ENCODE peak calls at places on chromosomes 11 and 22, in five cellular contexts. One of them, this sample, is unnamed.

GRCh38 chr22:49617866-49618688 is 209.6 kb downstream of the BRD1 start:
- DNase-seq in Peyer's patch: no peak
- DNase-seq in GM23248: no peak
- DNase-seq in mesenchymal stem cell: no peak
- DNase-seq in right lobe of liver: peak
- DNase-seq in this sample: no peak

GRCh38 chr11:36161572-36161971 is 127.7 kb downstream of the COMMD9 start:
- DNase-seq in right lobe of liver: no peak
- DNase-seq in mesenchymal stem cell: no peak
- DNase-seq in Peyer's patch: no peak
- DNase-seq in GM23248: no peak
- DNase-seq in this sample: no peak

GRCh38 chr11:34185926-34186841 is 80.8 kb downstream of the NAT10 start:
- DNase-seq in right lobe of liver: no peak
- DNase-seq in mesenchymal stem cell: no peak
- DNase-seq in GM23248: no peak
- DNase-seq in Peyer's patch: no peak
- DNase-seq in this sample: no peak

GRCh38 chr22:35524966-35525686 is 15.5 kb upstream of the RASD2 start:
- DNase-seq in mesenchymal stem cell: peak
- DNase-seq in right lobe of liver: no peak
- DNase-seq in GM23248: peak
- DNase-seq in Peyer's patch: peak
- DNase-seq in this sample: no peak

GRCh38 chr11:15911377-15912044 is 444.8 kb downstream of the SOX6 start:
- DNase-seq in GM23248: no peak
- DNase-seq in Peyer's patch: no peak
- DNase-seq in mesenchymal stem cell: peak
- DNase-seq in right lobe of liver: no peak
- DNase-seq in this sample: peak

GRCh38 chr11:46522682-46523281 is 71.0 kb downstream of the AMBRA1 start:
- DNase-seq in mesenchymal stem cell: no peak
- DNase-seq in GM23248: no peak
- DNase-seq in right lobe of liver: no peak
- DNase-seq in Peyer's patch: no peak
- DNase-seq in this sample: no peak

GRCh38 chr11:123258877-123259276 is 63.8 kb upstream of the CLMP start:
- DNase-seq in right lobe of liver: no peak
- DNase-seq in Peyer's patch: no peak
- DNase-seq in GM23248: no peak
- DNase-seq in mesenchymal stem cell: no peak
- DNase-seq in this sample: no peak

GRCh38 chr11:125370561-125371389 is 125.3 kb downstream of the FEZ1 start:
- DNase-seq in GM23248: no peak
- DNase-seq in right lobe of liver: no peak
- DNase-seq in Peyer's patch: peak
- DNase-seq in mesenchymal stem cell: no peak
- DNase-seq in this sample: no peak

GRCh38 chr11:122882189-122882808 is at the start of gene JHY:
- DNase-seq in mesenchymal stem cell: no peak
- DNase-seq in right lobe of liver: no peak
- DNase-seq in Peyer's patch: no peak
- DNase-seq in GM23248: no peak
- DNase-seq in this sample: no peak

GRCh38 chr11:93169950-93170561 is 27.7 kb downstream of the SLC36A4 start:
- DNase-seq in Peyer's patch: no peak
- DNase-seq in GM23248: peak
- DNase-seq in mesenchymal stem cell: peak
- DNase-seq in right lobe of liver: no peak
- DNase-seq in this sample: no peak

GRCh38 chr11:26593686-26594085 is 21.6 kb upstream of the MUC15 start:
- DNase-seq in right lobe of liver: no peak
- DNase-seq in Peyer's patch: no peak
- DNase-seq in GM23248: no peak
- DNase-seq in mesenchymal stem cell: no peak
- DNase-seq in this sample: no peak

GRCh38 chr11:118180300-118180703 is 3.9 kb upstream of the SCN2B start:
- DNase-seq in GM23248: peak
- DNase-seq in right lobe of liver: peak
- DNase-seq in Peyer's patch: no peak
- DNase-seq in mesenchymal stem cell: no peak
- DNase-seq in this sample: peak

GRCh38 chr11:107439586-107440201 is 17.9 kb downstream of the CWF19L2 start:
- DNase-seq in Peyer's patch: no peak
- DNase-seq in mesenchymal stem cell: no peak
- DNase-seq in right lobe of liver: no peak
- DNase-seq in GM23248: no peak
- DNase-seq in this sample: no peak

GRCh38 chr22:27210111-27210739 is 552.8 kb downstream of the MIAT start:
- DNase-seq in GM23248: no peak
- DNase-seq in Peyer's patch: no peak
- DNase-seq in right lobe of liver: no peak
- DNase-seq in mesenchymal stem cell: no peak
- DNase-seq in this sample: no peak

GRCh38 chr22:46735747-46736608 is 2.1 kb downstream of the CERK start:
- DNase-seq in right lobe of liver: no peak
- DNase-seq in Peyer's patch: peak
- DNase-seq in mesenchymal stem cell: peak
- DNase-seq in GM23248: peak
- DNase-seq in this sample: no peak

GRCh38 chr22:22593964-22594656 is 35.0 kb upstream of the PRAME start:
- DNase-seq in mesenchymal stem cell: peak
- DNase-seq in Peyer's patch: peak
- DNase-seq in GM23248: peak
- DNase-seq in right lobe of liver: peak
- DNase-seq in this sample: no peak

GRCh38 chr11:5600374-5600851 is 4.0 kb downstream of the TRIM6 start:
- DNase-seq in right lobe of liver: peak
- DNase-seq in GM23248: peak
- DNase-seq in mesenchymal stem cell: peak
- DNase-seq in Peyer's patch: peak
- DNase-seq in this sample: peak

GRCh38 chr11:119340335-119341221 is at the start of gene C1QTNF5:
- DNase-seq in Peyer's patch: peak
- DNase-seq in GM23248: peak
- DNase-seq in right lobe of liver: peak
- DNase-seq in mesenchymal stem cell: peak
- DNase-seq in this sample: peak

GRCh38 chr11:3905080-3905953 is 49.9 kb downstream of the STIM1 start:
- DNase-seq in Peyer's patch: no peak
- DNase-seq in right lobe of liver: no peak
- DNase-seq in mesenchymal stem cell: peak
- DNase-seq in GM23248: peak
- DNase-seq in this sample: no peak

GRCh38 chr22:41197808-41198585 is 7.1 kb upstream of the L3MBTL2 start:
- DNase-seq in Peyer's patch: peak
- DNase-seq in mesenchymal stem cell: peak
- DNase-seq in GM23248: peak
- DNase-seq in right lobe of liver: no peak
- DNase-seq in this sample: no peak

GRCh38 chr11:3808846-3809623 is 675 bp downstream of the PGAP2 start:
- DNase-seq in mesenchymal stem cell: peak
- DNase-seq in right lobe of liver: peak
- DNase-seq in Peyer's patch: no peak
- DNase-seq in GM23248: peak
- DNase-seq in this sample: no peak

GRCh38 chr11:19931141-19931767 is 218.6 kb downstream of the NAV2 start:
- DNase-seq in mesenchymal stem cell: peak
- DNase-seq in right lobe of liver: no peak
- DNase-seq in Peyer's patch: no peak
- DNase-seq in GM23248: peak
- DNase-seq in this sample: no peak

GRCh38 chr11:123407124-123407995 is 22.7 kb upstream of the GRAMD1B start:
- DNase-seq in right lobe of liver: peak
- DNase-seq in GM23248: peak
- DNase-seq in Peyer's patch: peak
- DNase-seq in mesenchymal stem cell: peak
- DNase-seq in this sample: no peak

GRCh38 chr11:34380696-34381095 is 22.9 kb upstream of the ABTB2 start:
- DNase-seq in right lobe of liver: no peak
- DNase-seq in Peyer's patch: no peak
- DNase-seq in GM23248: peak
- DNase-seq in mesenchymal stem cell: peak
- DNase-seq in this sample: no peak

GRCh38 chr22:17774928-17775675 is 833 bp upstream of the BID start:
- DNase-seq in Peyer's patch: peak
- DNase-seq in right lobe of liver: no peak
- DNase-seq in mesenchymal stem cell: no peak
- DNase-seq in GM23248: no peak
- DNase-seq in this sample: no peak
- H3K27ac ChIP-seq in Peyer's patch: peak
- H3K27ac ChIP-seq in right lobe of liver: no peak
- H3K27ac ChIP-seq in mesenchymal stem cell: no peak
- H3K27ac ChIP-seq in GM23248: no peak
- H3K27ac ChIP-seq in this sample: no peak

GRCh38 chr22:44741929-44742328 is 10.4 kb upstream of the ARHGAP8 start:
- DNase-seq in GM23248: no peak
- DNase-seq in mesenchymal stem cell: no peak
- DNase-seq in right lobe of liver: no peak
- DNase-seq in Peyer's patch: peak
- DNase-seq in this sample: no peak

GRCh38 chr22:44746836-44747519 is 5.4 kb upstream of the ARHGAP8 start:
- DNase-seq in mesenchymal stem cell: no peak
- DNase-seq in Peyer's patch: peak
- DNase-seq in right lobe of liver: no peak
- DNase-seq in GM23248: no peak
- DNase-seq in this sample: no peak

GRCh38 chr22:44746061-44746789 is 6.2 kb upstream of the ARHGAP8 start:
- DNase-seq in Peyer's patch: no peak
- DNase-seq in GM23248: no peak
- DNase-seq in right lobe of liver: no peak
- DNase-seq in mesenchymal stem cell: no peak
- DNase-seq in this sample: no peak

GRCh38 chr22:44743247-44743646 is 9.1 kb upstream of the ARHGAP8 start:
- DNase-seq in right lobe of liver: no peak
- DNase-seq in GM23248: no peak
- DNase-seq in Peyer's patch: peak
- DNase-seq in mesenchymal stem cell: no peak
- DNase-seq in this sample: no peak

DNA sequence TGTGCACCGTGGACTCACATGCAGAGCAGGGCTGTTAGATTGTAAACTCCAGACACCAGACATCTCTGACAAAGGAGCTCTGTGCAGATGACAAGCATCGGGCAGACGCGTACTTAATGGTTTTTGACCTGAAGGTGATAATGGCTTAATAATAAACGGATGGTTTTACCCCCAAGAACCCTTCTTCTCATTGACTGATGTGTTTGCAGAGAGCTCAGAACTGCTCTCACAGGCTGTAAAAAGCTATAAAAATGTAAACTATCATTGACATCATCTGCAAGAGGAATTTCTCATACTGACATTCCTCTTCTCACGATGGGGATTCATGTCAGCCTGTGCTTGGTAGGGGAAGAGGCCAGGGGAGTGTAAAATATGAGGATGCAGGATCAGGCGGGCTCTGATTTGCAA is 8.6 kb upstream of the ARHGAP8 start:
- DNase-seq in GM23248: no peak
- DNase-seq in right lobe of liver: no peak
- DNase-seq in Peyer's patch: no peak
- DNase-seq in mesenchymal stem cell: no peak
- DNase-seq in this sample: no peak
- H3K4me3 ChIP-seq in GM23248: no peak
- H3K4me3 ChIP-seq in right lobe of liver: no peak
- H3K4me3 ChIP-seq in Peyer's patch: no peak
- H3K4me3 ChIP-seq in mesenchymal stem cell: no peak
- H3K4me3 ChIP-seq in this sample: no peak

GRCh38 chr11:114215871-114216803 is 80.1 kb upstream of the NNMT start:
- DNase-seq in right lobe of liver: no peak
- DNase-seq in GM23248: no peak
- DNase-seq in mesenchymal stem cell: no peak
- DNase-seq in Peyer's patch: no peak
- DNase-seq in this sample: no peak

GRCh38 chr11:114216804-114217195 is 79.4 kb upstream of the NNMT start:
- DNase-seq in GM23248: no peak
- DNase-seq in right lobe of liver: no peak
- DNase-seq in Peyer's patch: no peak
- DNase-seq in mesenchymal stem cell: no peak
- DNase-seq in this sample: no peak

GRCh38 chr11:114215428-114215827 is 80.8 kb upstream of the NNMT start:
- DNase-seq in right lobe of liver: no peak
- DNase-seq in Peyer's patch: no peak
- DNase-seq in mesenchymal stem cell: no peak
- DNase-seq in GM23248: no peak
- DNase-seq in this sample: no peak

GRCh38 chr11:114218508-114218907 is 77.7 kb upstream of the NNMT start:
- DNase-seq in GM23248: no peak
- DNase-seq in Peyer's patch: no peak
- DNase-seq in mesenchymal stem cell: no peak
- DNase-seq in right lobe of liver: no peak
- DNase-seq in this sample: no peak

DNA sequence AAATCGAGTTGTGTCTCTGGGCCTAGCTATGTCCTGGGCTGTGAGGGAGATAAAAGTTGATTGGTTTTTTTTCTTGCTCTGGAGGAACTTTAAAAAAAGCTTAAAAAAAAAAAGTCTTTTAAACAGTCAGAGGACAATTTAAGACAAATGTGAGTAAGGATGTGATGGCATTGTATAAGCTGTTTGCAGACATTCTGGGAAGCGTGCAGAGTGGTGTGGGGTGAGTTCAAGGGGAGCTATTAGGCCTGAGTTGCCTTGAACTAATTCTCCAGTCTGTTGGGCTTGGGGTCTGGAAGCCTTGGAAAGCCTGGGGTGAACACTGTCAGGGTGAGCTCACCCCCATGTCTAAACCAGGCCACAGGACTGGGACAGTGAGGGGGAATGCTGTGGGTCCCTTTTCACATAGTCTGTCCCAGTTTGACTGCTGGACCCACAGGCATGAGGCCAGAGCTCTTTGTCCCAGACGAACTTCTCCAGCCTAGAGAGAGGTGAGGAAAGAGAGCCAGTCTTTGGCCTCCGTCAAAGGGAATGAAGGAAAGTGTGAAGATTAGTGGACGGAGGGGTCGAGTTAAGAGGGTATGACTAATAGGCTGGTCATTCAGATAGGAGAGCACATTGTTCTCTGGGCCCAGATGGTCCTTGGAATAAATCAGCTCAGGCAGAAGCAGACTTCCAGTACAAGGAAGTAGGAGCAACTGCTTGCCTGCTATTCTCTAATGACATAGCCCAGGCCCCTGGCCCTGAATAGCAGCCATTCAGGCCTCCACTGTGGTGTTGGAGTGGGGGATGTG is 76.4 kb upstream of the NNMT start:
- DNase-seq in mesenchymal stem cell: peak
- DNase-seq in Peyer's patch: no peak
- DNase-seq in GM23248: peak
- DNase-seq in right lobe of liver: no peak
- DNase-seq in this sample: peak
- H3K27ac ChIP-seq in mesenchymal stem cell: no peak
- H3K27ac ChIP-seq in Peyer's patch: no peak
- H3K27ac ChIP-seq in GM23248: no peak
- H3K27ac ChIP-seq in right lobe of liver: no peak
- H3K27ac ChIP-seq in this sample: peak

DNA sequence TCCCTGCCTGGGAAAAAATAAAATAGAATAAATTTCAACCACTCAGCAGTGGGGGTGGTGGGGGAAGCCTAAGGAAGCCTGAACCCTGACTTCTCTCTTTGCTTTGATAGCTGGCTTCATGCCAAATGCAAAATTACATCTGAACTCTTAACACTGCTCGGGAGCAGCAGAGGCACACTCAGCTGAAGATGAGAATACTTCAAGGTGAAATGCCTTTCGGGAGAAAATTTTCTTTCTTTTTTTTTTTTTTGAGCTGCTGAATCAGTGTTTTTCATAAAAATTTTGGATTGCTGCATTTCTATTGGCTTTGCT is 1272.4 kb downstream of the LRRC4C start:
- DNase-seq in right lobe of liver: no peak
- DNase-seq in mesenchymal stem cell: no peak
- DNase-seq in Peyer's patch: no peak
- DNase-seq in GM23248: no peak
- DNase-seq in this sample: no peak
- H3K4me3 ChIP-seq in right lobe of liver: no peak
- H3K4me3 ChIP-seq in mesenchymal stem cell: no peak
- H3K4me3 ChIP-seq in Peyer's patch: no peak
- H3K4me3 ChIP-seq in GM23248: no peak
- H3K4me3 ChIP-seq in this sample: no peak

This sample was measured in right atrium auricular region.